ENCODE peak calls at places on chromosome 22, in seven cellular contexts. A is lower lobe of right lung, Y is sigmoid colon, Q is transverse colon, U is cardiac muscle cell, S is breast epithelium, I is upper lobe of right lung. X is an unnamed sample. For H3K36me3, the result is how much of the 10 kb centered on the place peaks cover.

GRCh38 chr22:19892249-19892879 is 37.7 kb upstream of the GNB1L start:
- DNase-seq in Y (no peak), Q (no peak), A (no peak), U (no peak), S (no peak), I (no peak), X (no peak)

GRCh38 chr22:48438791-48439559 is 1388.7 kb downstream of the BRD1 start:
- DNase-seq in Q (no peak), A (peak), S (no peak), I (no peak), Y (no peak), U (no peak), X (no peak)

GRCh38 chr22:22855617-22856308 is 31.9 kb upstream of the IGLL5 start:
- DNase-seq in S (no peak), I (no peak), Q (peak), A (no peak), Y (no peak), U (no peak), X (no peak)

GRCh38 chr22:37675930-37676571 is 615 bp downstream of the LGALS1 start:
- DNase-seq in U (no peak), Y (peak), I (peak), A (peak), Q (peak), S (no peak), X (no peak)

GRCh38 chr22:38353142-38353629 is 36.0 kb upstream of the CSNK1E start:
- DNase-seq in S (peak), Q (peak), I (peak), U (peak), Y (peak), A (peak), X (peak)

GRCh38 chr22:35023692-35024363 is 42.1 kb upstream of the ISX start:
- DNase-seq in U (peak), Q (peak), A (peak), I (peak), S (peak), Y (no peak), X (peak)

GRCh38 chr22:11605468-11605981 is 3922.5 kb upstream of the OR11H1 start:
- DNase-seq in U (no peak), Q (no peak), S (no peak), Y (no peak), I (peak), A (no peak), X (peak)

GRCh38 chr22:39690901-39691620 is 120.5 kb downstream of the CACNA1I start:
- DNase-seq in S (no peak), Y (no peak), I (no peak), Q (no peak), A (no peak), U (no peak), X (no peak)

GRCh38 chr22:30338802-30339201 is 12.1 kb upstream of the TBC1D10A start:
- DNase-seq in Y (no peak), I (no peak), A (no peak), S (no peak), Q (no peak), U (no peak), X (no peak)

GRCh38 chr22:30336752-30337460 is 10.2 kb upstream of the TBC1D10A start:
- DNase-seq in U (no peak), S (no peak), Y (no peak), Q (no peak), A (no peak), I (no peak), X (no peak)

GRCh38 chr22:30344447-30345200 is 12.1 kb downstream of the SF3A1 start:
- DNase-seq in U (no peak), S (no peak), I (no peak), Q (no peak), Y (no peak), A (no peak), X (no peak)

GRCh38 chr22:30337461-30337778 is 10.7 kb upstream of the TBC1D10A start:
- DNase-seq in Q (no peak), A (no peak), Y (no peak), U (no peak), S (no peak), I (no peak), X (no peak)

DNA sequence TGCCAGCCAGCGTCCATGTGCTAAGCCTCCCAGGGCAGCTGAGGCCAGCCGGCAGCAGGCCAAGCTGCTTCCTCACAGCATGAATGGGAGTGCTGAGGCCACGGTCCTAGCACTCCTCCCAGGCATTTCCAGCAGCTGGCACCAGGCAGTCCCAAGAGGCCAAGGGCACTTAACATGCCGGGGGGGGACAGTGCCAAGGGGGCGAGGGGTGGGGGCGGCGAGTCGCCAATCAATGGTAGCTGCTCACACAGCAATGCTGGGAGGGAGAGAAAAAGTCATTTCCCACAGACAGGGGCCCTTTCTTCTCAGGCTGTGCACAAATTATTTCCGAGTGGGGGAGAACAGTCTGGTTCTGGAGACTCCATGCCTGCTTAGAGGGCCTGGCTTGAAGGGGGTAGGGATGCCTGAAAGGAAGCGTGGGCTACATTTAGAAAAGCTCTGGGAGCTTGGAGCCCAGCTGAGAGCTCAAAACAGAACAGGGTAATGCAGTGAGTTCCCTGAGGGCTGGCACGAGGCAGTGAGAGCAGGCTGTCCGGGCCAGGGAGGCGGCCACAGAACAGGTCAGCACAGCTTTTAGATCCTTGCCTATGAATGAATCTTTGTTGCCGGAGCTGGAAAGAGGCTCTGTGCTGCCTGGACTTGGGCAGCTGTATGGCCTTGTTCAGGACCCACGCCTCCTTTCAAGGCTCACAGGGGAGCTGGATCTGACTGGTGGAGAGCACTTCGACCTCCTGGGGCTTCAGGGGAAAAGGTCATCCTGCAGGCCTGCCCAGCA is 14.4 kb upstream of the TBC1D10A start:
- DNase-seq in I (no peak), A (no peak), Y (peak), Q (no peak), U (no peak), S (no peak), X (peak)
- H3K36me3 ChIP-seq in I (half or more), A (half or more), Y (half or more), Q (under half), U (half or more), S (under half), X (half or more)

GRCh38 chr22:43237280-43237679 is 50.3 kb upstream of the TTLL12 start:
- DNase-seq in A (no peak), S (no peak), Q (no peak), I (no peak), U (no peak), Y (no peak), X (no peak)
- H3K36me3 ChIP-seq in A (under half), S (under half), Q (under half), I (under half), U (under half), Y (under half), X (under half)

DNA sequence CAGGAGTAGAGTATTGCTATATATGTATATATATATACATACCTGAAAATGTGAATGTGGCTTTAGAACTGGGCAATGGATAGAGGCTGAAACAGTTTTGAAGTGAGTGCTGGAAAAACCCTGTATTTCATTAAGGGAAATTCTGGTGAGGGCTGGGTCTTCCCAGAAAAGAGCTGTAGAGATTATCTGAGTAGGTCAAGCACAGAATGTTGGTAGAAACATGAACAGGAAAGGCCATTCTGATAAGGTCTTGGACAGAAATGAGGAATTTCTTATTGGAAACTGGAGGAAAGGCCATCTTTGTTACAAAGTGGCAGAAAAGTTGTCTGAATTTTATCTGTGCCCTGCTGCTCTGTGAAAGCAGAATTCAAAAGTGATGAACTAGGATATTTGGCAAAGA is 25.4 kb downstream of the RTL6 start:
- DNase-seq in I (no peak), A (no peak), U (no peak), Q (no peak), Y (no peak), S (no peak), X (no peak)
- H3K36me3 ChIP-seq in I (under half), A (under half), U (under half), Q (under half), Y (under half), S (under half), X (under half)

GRCh38 chr22:26972281-26972680 is 314.9 kb downstream of the MIAT start:
- DNase-seq in A (no peak), Q (no peak), I (no peak), U (no peak), S (no peak), Y (no peak), X (no peak)

GRCh38 chr22:26968873-26969272 is 311.5 kb downstream of the MIAT start:
- DNase-seq in S (no peak), A (no peak), Y (no peak), I (no peak), U (no peak), Q (no peak), X (no peak)

GRCh38 chr22:26967282-26967681 is 309.9 kb downstream of the MIAT start:
- DNase-seq in I (no peak), Y (no peak), Q (no peak), A (no peak), S (no peak), U (no peak), X (no peak)

GRCh38 chr22:26974914-26975313 is 317.5 kb downstream of the MIAT start:
- DNase-seq in S (no peak), Q (no peak), U (no peak), Y (no peak), I (no peak), A (no peak), X (no peak)

DNA sequence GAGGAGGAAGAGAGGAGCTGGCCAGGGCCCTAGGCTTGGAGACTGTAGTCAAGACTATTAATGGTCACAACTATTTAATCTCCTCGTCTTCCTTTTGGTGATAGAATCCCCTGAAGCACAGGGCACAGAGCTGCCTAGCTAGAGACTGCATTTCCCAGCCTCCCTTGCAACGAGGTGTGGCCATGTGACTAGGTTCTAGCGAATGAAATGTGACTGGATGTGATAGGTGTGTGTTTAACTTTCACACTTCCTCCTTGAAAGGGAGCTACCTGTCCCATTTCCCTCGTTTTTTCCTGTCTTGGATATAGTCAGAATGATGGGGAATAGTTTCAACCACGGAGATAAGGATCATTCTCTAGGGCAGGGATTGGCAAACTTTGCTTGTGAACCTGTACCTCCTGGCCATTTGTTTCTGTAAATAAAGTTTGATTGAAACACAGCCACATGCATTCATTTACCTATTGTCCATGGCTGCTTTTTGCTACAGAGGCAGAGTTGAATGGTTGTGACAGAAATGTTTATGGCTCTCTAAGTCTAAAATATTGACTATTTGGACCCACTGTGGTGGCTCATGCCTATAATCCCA is 313.5 kb downstream of the MIAT start:
- DNase-seq in Y (no peak), Q (no peak), S (no peak), I (no peak), U (no peak), A (no peak), X (no peak)
- H3K36me3 ChIP-seq in Y (under half), Q (under half), S (under half), I (under half), U (under half), A (under half), X (under half)

GRCh38 chr22:30004101-30004500 is 76.2 kb upstream of the HORMAD2 start:
- DNase-seq in S (no peak), Q (no peak), Y (no peak), A (no peak), U (no peak), I (no peak), X (no peak)
- H3K36me3 ChIP-seq in S (under half), Q (under half), Y (under half), A (half or more), U (under half), I (half or more), X (under half)

DNA sequence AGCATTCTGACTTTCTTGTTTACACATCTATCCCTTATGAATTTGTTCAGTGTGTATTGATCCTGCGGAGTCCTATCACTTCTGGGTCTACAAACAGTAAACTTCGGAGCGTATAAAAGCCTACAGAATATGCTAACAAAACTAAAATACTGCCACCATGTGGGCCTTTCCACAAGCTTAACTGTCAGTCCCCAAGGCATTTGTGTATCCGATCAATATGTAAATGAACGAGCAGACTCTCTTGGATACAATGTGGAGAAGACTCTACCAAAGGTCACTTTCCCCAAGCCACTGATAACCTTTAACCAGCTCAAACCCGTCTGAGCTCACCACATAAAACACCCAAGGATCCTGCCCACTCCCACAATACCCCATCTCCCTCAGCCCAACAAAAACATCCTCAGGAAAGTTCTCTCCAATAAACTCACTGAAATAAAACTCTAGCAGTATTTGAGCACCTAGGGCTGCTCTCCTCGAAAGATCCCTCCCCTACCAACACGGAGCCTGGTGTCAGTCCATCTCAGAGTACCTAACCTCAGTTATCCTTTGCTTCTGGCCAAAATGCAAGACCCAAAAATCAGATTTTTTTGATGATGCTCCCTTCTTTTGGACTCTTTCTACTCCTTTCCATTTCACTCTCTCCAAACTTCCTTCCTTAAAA is 17.8 kb downstream of the ADA2 start:
- DNase-seq in U (peak), Q (no peak), S (no peak), A (no peak), Y (no peak), I (no peak), X (no peak)
- H3K36me3 ChIP-seq in U (under half), Q (under half), S (under half), A (under half), Y (under half), I (under half), X (under half)

GRCh38 chr22:27218012-27218483 is 560.7 kb downstream of the MIAT start:
- DNase-seq in Q (no peak), A (no peak), Y (no peak), U (no peak), I (no peak), S (no peak), X (no peak)

GRCh38 chr22:27220349-27220748 is 563.0 kb downstream of the MIAT start:
- DNase-seq in Y (peak), A (no peak), S (no peak), I (no peak), Q (no peak), U (no peak), X (no peak)

GRCh38 chr22:27217154-27217553 is 559.8 kb downstream of the MIAT start:
- DNase-seq in Y (no peak), I (no peak), U (no peak), A (no peak), S (no peak), Q (no peak), X (no peak)

GRCh38 chr22:27219036-27219435 is 561.6 kb downstream of the MIAT start:
- DNase-seq in U (no peak), A (no peak), I (no peak), Q (no peak), Y (no peak), S (no peak), X (no peak)

DNA sequence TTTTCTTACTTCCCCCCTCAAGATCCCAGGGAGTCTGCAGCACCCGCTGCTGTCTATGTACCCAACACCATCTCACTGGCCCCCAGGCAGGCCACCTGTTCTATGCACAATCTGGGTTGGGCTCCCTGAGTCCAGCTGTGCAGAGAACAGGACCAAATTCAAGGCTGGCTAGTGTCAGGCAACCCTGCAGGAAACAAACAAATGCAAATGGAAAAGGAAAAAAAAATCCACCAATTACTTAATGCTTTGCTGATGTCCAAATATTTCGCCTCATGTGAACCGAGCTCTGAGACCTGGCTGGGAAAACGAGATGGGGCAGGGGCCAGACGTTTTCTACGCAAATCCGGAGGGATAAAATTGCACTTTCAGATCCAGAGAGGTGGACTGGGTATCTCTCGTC is 561.1 kb downstream of the MIAT start:
- DNase-seq in A (no peak), Q (no peak), S (no peak), I (no peak), Y (peak), U (no peak), X (no peak)
- H3K36me3 ChIP-seq in A (under half), Q (under half), S (under half), I (under half), Y (under half), U (under half), X (under half)

DNA sequence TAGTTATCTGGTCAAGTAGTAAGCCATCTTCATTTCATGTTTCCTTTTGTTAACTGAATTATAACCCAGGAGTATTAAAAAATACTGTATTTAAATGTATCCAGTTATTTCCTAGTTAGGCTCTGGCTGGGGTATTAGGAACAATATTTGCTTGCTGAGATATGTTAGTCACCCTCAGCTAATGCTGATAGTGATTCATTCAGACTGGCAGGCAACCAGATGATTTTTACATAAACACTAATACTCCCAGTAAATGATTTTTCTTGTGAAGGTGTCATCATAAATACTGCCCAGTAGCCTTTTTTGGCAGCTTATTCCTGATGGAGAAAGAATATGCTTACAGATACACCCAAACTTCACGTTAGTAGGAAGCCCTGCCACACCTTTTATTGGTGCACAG is 8.1 kb downstream of the YWHAH start:
- DNase-seq in S (no peak), Y (no peak), U (no peak), A (no peak), I (no peak), Q (no peak), X (no peak)
- H3K36me3 ChIP-seq in S (under half), Y (under half), U (under half), A (under half), I (under half), Q (under half), X (under half)

GRCh38 chr22:21681566-21682370 is 16.0 kb downstream of the PPIL2 start:
- DNase-seq in Q (no peak), U (no peak), Y (no peak), I (no peak), S (no peak), A (no peak), X (no peak)
- H3K36me3 ChIP-seq in Q (under half), U (under half), Y (under half), I (half or more), S (under half), A (half or more), X (under half)

X was measured in spleen.